ENCODE peak calls at places on chromosomes 16 and 17, in ten cellular contexts. X, T, G, E, D, Z, R, P, S and B are unnamed samples.

GRCh38 chr16:49588061-49588460 is 214.5 kb downstream of the C16orf78 start:
- DNase-seq in D (peak; percentile 38), G (no peak), R (no peak), E (no peak), S (no peak), X (no peak), Z (no peak), T (no peak), P (no peak), B (no peak)

GRCh38 chr16:84209989-84210388 is 19.0 kb downstream of the ADAD2 start:
- DNase-seq in E (no peak), P (no peak), D (no peak), T (no peak), X (no peak), S (no peak), Z (no peak), R (no peak), G (no peak), B (no peak)

GRCh38 chr17:41906465-41907184 is 12.1 kb downstream of the ACLY start:
- DNase-seq in R (no peak), Z (peak; percentile 80), X (no peak), D (no peak), E (no peak), S (no peak), P (no peak), T (no peak), G (no peak), B (no peak)

GRCh38 chr17:61383689-61384201 is 15.9 kb upstream of the TBX2 start:
- DNase-seq in P (no peak), G (no peak), R (no peak), E (no peak), S (no peak), D (no peak), T (no peak), Z (no peak), X (no peak), B (no peak)

GRCh38 chr17:30476726-30477082 is 504 bp upstream of the GOSR1 start:
- DNase-seq in Z (no peak), R (peak; percentile 28), G (no peak), S (no peak), E (no peak), P (peak; percentile 64), D (peak; percentile 51), T (no peak), X (no peak), B (no peak)

GRCh38 chr16:57045694-57046381 is 46.5 kb upstream of the CPNE2 start:
- DNase-seq in T (peak; percentile 51), P (peak; percentile 57), G (peak; percentile 57), Z (peak; percentile 48), R (peak; percentile 85), D (peak; percentile 84), S (peak; percentile 77), X (peak; percentile 72), E (no peak), B (peak; percentile 47)

GRCh38 chr16:69194488-69194887 is 7.5 kb downstream of the SNTB2 start:
- DNase-seq in D (no peak), P (no peak), X (no peak), Z (no peak), G (no peak), R (no peak), S (no peak), E (no peak), T (no peak), B (no peak)

GRCh38 chr17:83173997-83174858 is 94.8 kb downstream of the METRNL start:
- DNase-seq in G (no peak), T (peak; percentile 6), Z (peak; percentile 37), S (peak; percentile 49), X (no peak), D (peak; percentile 36), R (peak; percentile 43), P (no peak), E (no peak), B (peak; percentile 63)

GRCh38 chr16:56341656-56342397 is 83.5 kb downstream of the AMFR start:
- DNase-seq in D (no peak), T (no peak), G (no peak), S (no peak), E (no peak), X (no peak), P (no peak), Z (no peak), R (no peak), B (no peak)

GRCh38 chr16:67104061-67104460 is 5.7 kb upstream of the PHAF1 start:
- DNase-seq in Z (peak; percentile 54), X (no peak), S (no peak), T (peak; percentile 17), E (no peak), D (peak; percentile 64), R (peak; percentile 54), G (no peak), P (no peak), B (no peak)

GRCh38 chr17:60599220-60599619 is 773 bp upstream of the PPM1D start:
- DNase-seq in E (no peak), G (no peak), P (no peak), Z (no peak), T (no peak), R (no peak), D (no peak), X (no peak), S (no peak), B (no peak)

GRCh38 chr16:51818342-51818944 is 667.4 kb upstream of the SALL1 start:
- DNase-seq in E (peak; percentile 33), T (peak; percentile 76), X (no peak), P (peak; percentile 16), D (peak; percentile 89), R (peak; percentile 83), S (no peak), Z (peak; percentile 46), G (peak; percentile 15), B (no peak)

GRCh38 chr16:23781176-23781575 is 26.4 kb downstream of the CHP2 start:
- DNase-seq in D (no peak), R (no peak), E (no peak), S (no peak), Z (no peak), X (no peak), P (no peak), T (no peak), G (no peak), B (no peak)

GRCh38 chr17:59899099-59899498 is 6.2 kb downstream of the RPS6KB1 start:
- DNase-seq in R (no peak), P (peak; percentile 40), S (no peak), T (no peak), E (no peak), D (no peak), X (no peak), Z (peak; percentile 55), G (no peak), B (no peak)

GRCh38 chr16:82945420-82946096 is 318.8 kb downstream of the CDH13 start:
- DNase-seq in D (no peak), T (no peak), R (no peak), S (no peak), E (no peak), P (no peak), Z (no peak), G (no peak), X (no peak), B (no peak)

GRCh38 chr17:68033636-68034451 is 1.7 kb upstream of the KPNA2 start:
- DNase-seq in R (no peak), T (no peak), P (peak; percentile 17), X (no peak), G (no peak), Z (peak; percentile 94), E (no peak), S (no peak), D (no peak), B (no peak)

GRCh38 chr17:8629371-8630226 is 926 bp downstream of the MYH10 start:
- DNase-seq in T (peak; percentile 28), S (no peak), G (peak; percentile 13), R (peak; percentile 28), E (peak; percentile 38), D (peak; percentile 63), P (peak; percentile 89), X (peak; percentile 28), Z (peak; percentile 17), B (peak; percentile 11)
- TF ChIP-seq POLR2A in T (no peak), S (no peak), G (no peak), R (no peak), E (no peak), D (peak; percentile 41), P (no peak), X (no peak), Z (no peak), B (no peak)

DNA sequence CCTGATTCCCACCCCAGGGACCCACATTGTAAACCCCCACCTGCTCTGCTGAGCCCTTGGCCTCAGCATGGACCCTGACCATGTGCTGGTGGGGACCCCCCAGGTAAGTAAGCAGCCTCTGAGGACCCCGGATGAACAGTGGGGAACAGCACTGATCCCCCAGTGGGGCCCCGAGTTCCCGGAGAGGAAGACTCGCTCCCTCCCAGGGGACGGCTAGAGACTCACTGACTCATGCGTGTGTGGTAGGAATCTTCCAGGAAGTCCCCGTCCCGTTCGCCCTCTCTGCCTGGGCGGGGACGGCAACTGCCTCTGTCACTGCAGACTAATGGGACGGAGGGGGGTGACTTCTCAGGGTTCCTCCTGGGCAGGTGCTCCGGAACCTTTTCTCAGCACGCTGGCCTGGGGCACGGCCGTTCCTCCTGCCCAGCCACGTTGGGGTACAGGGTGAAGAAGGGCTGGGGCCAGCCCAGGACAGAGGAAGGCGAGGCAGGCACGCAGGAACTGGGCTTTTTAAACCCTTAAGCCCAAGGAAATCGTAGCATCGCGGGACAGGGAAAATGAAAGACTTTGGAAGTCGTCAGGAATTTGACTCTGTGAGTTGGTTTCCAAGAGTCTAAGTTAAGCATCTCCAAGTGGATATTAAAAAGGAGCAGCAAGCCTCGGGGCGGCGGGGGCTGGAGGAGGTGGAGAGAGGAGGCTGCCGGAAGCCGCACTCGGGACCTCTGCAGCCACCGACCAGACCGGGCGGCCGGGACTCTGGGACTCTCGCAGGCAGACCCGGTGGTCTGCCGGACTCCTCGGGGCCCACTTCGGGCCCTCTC is 178.7 kb downstream of the SEC14L1 start:
- DNase-seq in D (no peak), T (peak; percentile 61), Z (peak; percentile 93), X (peak; percentile 75), R (peak; percentile 75), S (peak; percentile 85), E (peak; percentile 78), G (peak; percentile 94), P (no peak), B (peak; percentile 69)
- TF ChIP-seq POLR2A in D (no peak), T (peak; percentile 61), Z (peak; percentile 46), X (no peak), R (no peak), S (peak; percentile 36), E (peak; percentile 67), G (peak; percentile 88), P (peak; percentile 43), B (peak; percentile 63)

DNA sequence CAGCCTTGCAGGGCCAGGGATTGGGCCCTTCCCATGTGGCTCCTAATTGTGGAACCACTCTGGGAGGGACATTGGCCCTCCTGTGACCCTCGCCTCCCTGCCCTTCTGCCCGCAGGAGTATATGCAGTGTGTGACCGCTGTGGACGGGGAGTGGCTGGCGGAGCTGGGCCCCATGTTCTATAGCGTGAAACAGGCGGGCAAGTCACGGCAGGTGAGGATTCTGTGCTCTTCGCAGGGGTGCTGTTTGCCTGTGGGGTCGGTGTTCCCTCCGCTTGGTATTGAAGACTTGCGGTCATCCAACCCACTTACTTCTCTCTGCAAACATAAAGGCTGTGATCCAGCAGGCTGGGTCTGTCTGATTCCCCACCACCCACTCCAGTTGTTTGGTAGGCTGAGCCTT is 15.7 kb downstream of the DHX38 start:
- DNase-seq in R (no peak), Z (no peak), G (no peak), T (no peak), P (no peak), S (no peak), D (no peak), E (no peak), X (no peak), B (no peak)
- TF ChIP-seq POLR2A in R (no peak), Z (no peak), G (no peak), T (no peak), P (no peak), S (no peak), D (no peak), E (no peak), X (no peak), B (no peak)

GRCh38 chr17:37643118-37643766 is at the start of gene DDX52:
- DNase-seq in E (peak; percentile 94), G (peak; percentile 95), D (peak; percentile 85), X (peak; percentile 88), T (peak; percentile 95), S (peak; percentile 82), P (peak; percentile 95), Z (peak; percentile 93), R (peak; percentile 96), B (peak; percentile 77)
- TF ChIP-seq POLR2A in E (peak; percentile 67), G (peak; percentile 70), D (peak; percentile 75), X (peak; percentile 41), T (peak; percentile 78), S (peak; percentile 53), P (peak; percentile 82), Z (peak; percentile 89), R (no peak), B (peak; percentile 79)